ENCODE peak calls at places on chromosomes 5 and 9, in nine cellular contexts. K is GM23338, B is head of caudate nucleus, F is HTR-8/SVneo, C is NCI-H1417, A is T-cell, H is activated T-cell treated with anti-CD3 and anti-CD28 coated beads for 1 hour, Q is NB4, Y is H4. X is an unnamed sample.

GRCh38 chr5:10420926-10421325 is 20.8 kb upstream of the ROPN1L start:
- DNase-seq in Q (peak; percentile 15), K (no peak), A (no peak), B (no peak), C (no peak), H (no peak), Y (no peak), F (no peak), X (no peak)

GRCh38 chr9:38417003-38417965 is 7.0 kb downstream of the IGFBPL1 start:
- DNase-seq in C (no peak), K (peak; percentile 89), A (no peak), H (peak; percentile 12), F (no peak), Y (peak; percentile 41), Q (peak; percentile 31), B (no peak), X (peak; percentile 73)

GRCh38 chr9:90996154-90996788 is 194.7 kb downstream of the SYK start:
- DNase-seq in C (no peak), B (no peak), Q (no peak), F (no peak), H (no peak), K (peak; percentile 14), Y (no peak), A (no peak), X (no peak)

GRCh38 chr9:137294684-137295312 is 7.3 kb downstream of the NRARP start:
- DNase-seq in F (no peak), Y (peak; percentile 35), Q (peak; percentile 51), B (no peak), A (no peak), C (peak; percentile 58), K (peak; percentile 74), H (no peak), X (peak; percentile 56)

GRCh38 chr9:35488019-35488418 is 1.9 kb upstream of the RUSC2 start:
- DNase-seq in B (no peak), K (no peak), Y (no peak), H (no peak), A (no peak), Q (no peak), F (no peak), C (no peak), X (no peak)

GRCh38 chr5:1671351-1671750 is 128.3 kb downstream of the MRPL36 start:
- DNase-seq in B (no peak), Q (no peak), C (no peak), Y (no peak), F (no peak), K (no peak), A (no peak), H (no peak), X (no peak)

GRCh38 chr5:138833095-138833494 is 42.0 kb downstream of the LRRTM2 start:
- DNase-seq in Y (no peak), K (peak; percentile 22), Q (no peak), H (no peak), B (no peak), C (no peak), F (no peak), A (no peak), X (no peak)

GRCh38 chr9:33159760-33160127 is 7.4 kb downstream of the B4GALT1 start:
- DNase-seq in Q (peak; percentile 91), H (no peak), B (peak; percentile 39), Y (peak; percentile 69), F (no peak), K (no peak), A (peak; percentile 66), C (no peak), X (no peak)

GRCh38 chr9:34123682-34124081 is 2.8 kb downstream of the DCAF12 start:
- DNase-seq in A (peak; percentile 4), C (no peak), F (no peak), Y (no peak), Q (peak; percentile 98), H (no peak), B (no peak), K (no peak), X (no peak)

GRCh38 chr9:71766663-71767062 is 1.6 kb downstream of the CEMIP2 start:
- DNase-seq in A (no peak), C (peak; percentile 14), K (no peak), H (no peak), Q (no peak), F (no peak), Y (no peak), B (no peak), X (no peak)

GRCh38 chr5:56023296-56023695 is 28.5 kb upstream of the IL6ST start:
- DNase-seq in A (no peak), Q (no peak), K (no peak), B (no peak), Y (no peak), H (no peak), F (no peak), C (no peak), X (no peak)

X was measured in SK-N-DZ.